ENCODE peak calls at places on chromosomes 16 and 17, in five cellular contexts. L, P, N, J and I are unnamed samples.

GRCh38 chr16:84279871-84280270 is 14.8 kb upstream of the WFDC1 start:
- DNase-seq in L (no peak), P (no peak), J (no peak), N (no peak), I (no peak)

GRCh38 chr17:70144260-70144846 is 25.0 kb upstream of the KCNJ2 start:
- DNase-seq in P (peak; percentile 54), J (peak; percentile 30), N (no peak), L (no peak), I (no peak)

GRCh38 chr16:3578121-3578520 is 918 bp upstream of the NLRC3 start:
- DNase-seq in J (no peak), N (no peak), L (no peak), P (no peak), I (no peak)

GRCh38 chr16:55815320-55815719 is 17.6 kb downstream of the CES1 start:
- DNase-seq in L (no peak), P (no peak), J (no peak), N (no peak), I (no peak)

GRCh38 chr16:57918994-57919393 is 51.9 kb downstream of the CNGB1 start:
- DNase-seq in J (no peak), N (no peak), L (no peak), P (no peak), I (no peak)

GRCh38 chr17:72952220-72952619 is 140.3 kb downstream of the SLC39A11 start:
- DNase-seq in N (no peak), J (no peak), P (no peak), L (no peak), I (no peak)

GRCh38 chr17:47807421-47807820 is 14.2 kb downstream of the OSBPL7 start:
- DNase-seq in J (no peak), N (no peak), L (no peak), P (no peak), I (no peak)

GRCh38 chr16:10172848-10173655 is 9.2 kb downstream of the GRIN2A start:
- DNase-seq in N (no peak), P (no peak), L (no peak), J (no peak), I (no peak)

GRCh38 chr16:87371261-87371866 is 12.2 kb downstream of the FBXO31 start:
- DNase-seq in L (no peak), N (no peak), P (no peak), J (no peak), I (no peak)

GRCh38 chr17:67080804-67081203 is 36.5 kb downstream of the CACNG1 start:
- DNase-seq in J (no peak), N (no peak), L (no peak), P (no peak), I (no peak)

GRCh38 chr16:14364386-14365199 is 265.5 kb downstream of the PARN start:
- DNase-seq in L (no peak), J (no peak), N (no peak), P (peak; percentile 89), I (no peak)

GRCh38 chr16:82016268-82016667 is 5.0 kb upstream of the SDR42E1 start:
- DNase-seq in N (no peak), P (peak; percentile 14), L (no peak), J (no peak), I (no peak)

GRCh38 chr16:88922114-88922825 is 54.7 kb downstream of the CBFA2T3 start:
- DNase-seq in L (peak; percentile 76), P (peak; percentile 39), N (peak; percentile 72), J (no peak), I (no peak)

GRCh38 chr17:48892940-48893645 is 506 bp downstream of the ATP5MC1 start:
- DNase-seq in L (no peak), N (no peak), J (peak; percentile 19), P (no peak), I (no peak)

GRCh38 chr17:59462385-59462784 is 103.0 kb upstream of the DHX40 start:
- DNase-seq in J (no peak), L (no peak), N (no peak), P (no peak), I (no peak)

GRCh38 chr17:49110504-49110903 is 22.1 kb upstream of the B4GALNT2 start:
- DNase-seq in J (no peak), L (no peak), N (no peak), P (peak; percentile 29), I (no peak)

GRCh38 chr16:56423584-56424403 is 1.6 kb downstream of the AMFR start:
- DNase-seq in L (no peak), N (no peak), P (no peak), J (no peak), I (peak; percentile 36)

GRCh38 chr16:85851034-85851780 is 47.8 kb upstream of the IRF8 start:
- DNase-seq in N (no peak), P (no peak), J (no peak), L (no peak), I (no peak)

GRCh38 chr17:61656721-61657217 is 65.8 kb upstream of the NACA2 start:
- DNase-seq in L (no peak), P (peak; percentile 17), N (no peak), J (no peak), I (no peak)

GRCh38 chr16:57091200-57091989 is 988 bp upstream of the CPNE2 start:
- DNase-seq in P (peak; percentile 53), L (peak; percentile 63), J (peak; percentile 54), N (peak; percentile 62), I (no peak)

GRCh38 chr17:9258115-9259020 is 237.1 kb downstream of the NTN1 start:
- DNase-seq in J (no peak), N (no peak), P (no peak), L (no peak), I (no peak)

GRCh38 chr16:24610421-24610765 is 71.0 kb downstream of the RBBP6 start:
- DNase-seq in L (no peak), J (peak; percentile 44), P (peak; percentile 1), N (no peak), I (no peak)

GRCh38 chr17:41863074-41863843 is 2.0 kb downstream of the KLHL11 start:
- DNase-seq in P (no peak), J (no peak), N (no peak), L (no peak), I (peak; percentile 23)

GRCh38 chr16:3413730-3414379 is 12.8 kb downstream of the ZNF174 start:
- DNase-seq in N (no peak), L (no peak), P (no peak), J (no peak), I (no peak)

GRCh38 chr17:58587713-58588117 is 73.3 kb upstream of the MTMR4 start:
- DNase-seq in P (peak; percentile 27), L (peak; percentile 29), N (peak; percentile 65), J (peak; percentile 71), I (peak; percentile 16)

GRCh38 chr16:16905850-16906249 is 526.9 kb downstream of the NPIPA7 start:
- DNase-seq in J (no peak), N (no peak), P (no peak), L (no peak), I (no peak)

GRCh38 chr17:62051053-62051452 is 14.0 kb downstream of the MED13 start:
- DNase-seq in L (no peak), N (no peak), P (no peak), J (no peak), I (no peak)

GRCh38 chr16:23835390-23836077 is at the start of gene PRKCB:
- DNase-seq in N (peak; percentile 91), P (peak; percentile 14), J (peak; percentile 92), L (peak; percentile 74), I (peak; percentile 94)

GRCh38 chr16:67155305-67156145 is 4.2 kb downstream of the TRADD start:
- DNase-seq in J (peak; percentile 90), N (peak; percentile 88), P (peak; percentile 71), L (peak; percentile 55), I (peak; percentile 79)

GRCh38 chr16:77290451-77291110 is 91.4 kb downstream of the SYCE1L start:
- DNase-seq in L (no peak), J (no peak), N (no peak), P (peak; percentile 59), I (no peak)

GRCh38 chr17:350706-351435 is 1.7 kb downstream of the RPH3AL start:
- DNase-seq in L (peak; percentile 80), P (no peak), N (peak; percentile 83), J (no peak), I (no peak)

DNA sequence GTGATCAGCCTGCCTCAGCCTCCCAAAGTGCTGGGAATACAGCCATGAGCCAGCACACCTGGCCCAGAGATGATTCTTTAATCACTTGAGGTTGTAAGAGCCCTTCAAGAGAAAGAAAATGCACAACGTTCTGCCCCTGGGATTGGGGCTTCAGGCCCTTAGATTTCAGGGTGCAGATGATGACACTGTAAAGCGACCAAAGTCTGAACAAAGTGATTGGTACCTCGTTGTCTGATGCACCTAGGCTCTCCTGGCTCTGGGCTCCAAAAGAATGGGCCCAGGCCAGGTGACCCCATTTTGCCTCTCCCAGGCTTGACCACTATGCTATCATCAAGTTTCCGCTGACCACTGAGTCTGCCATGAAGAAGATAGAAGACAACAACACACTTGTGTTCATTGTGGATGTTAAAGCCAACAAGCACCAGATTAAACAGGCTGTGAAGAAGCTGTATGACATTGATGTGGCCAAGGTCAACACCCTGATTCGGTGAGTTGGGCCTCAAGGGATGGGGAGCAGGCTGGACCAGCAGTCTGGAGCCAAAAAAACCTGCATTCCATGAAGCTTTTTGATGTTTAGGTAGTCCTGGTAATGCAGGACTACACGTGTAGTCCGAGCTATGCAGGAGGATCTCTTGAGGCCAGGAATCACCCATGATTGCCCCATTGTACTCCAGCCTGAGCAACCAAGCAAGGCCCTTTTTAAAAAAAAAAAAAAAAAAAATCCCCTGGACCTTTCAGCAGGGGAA is 2.8 kb downstream of the RPL23A start:
- DNase-seq in L (no peak), J (no peak), P (no peak), N (no peak), I (no peak)
- H3K4me3 ChIP-seq in L (no peak overlapping the region), J (no peak overlapping the region), P (no peak overlapping the region), N (no peak overlapping the region), I (no peak overlapping the region)

GRCh38 chr17:64658931-64659330 is 3.2 kb downstream of the SMURF2 start:
- DNase-seq in N (no peak), P (peak; percentile 90), J (no peak), L (no peak), I (no peak)
- H3K4me1 ChIP-seq in N (no peaks in the 10 kb centered on the region), P (peaks cover 10% of the 10 kb centered on the region), J (peaks cover 8% of the 10 kb centered on the region), L (peaks cover 9% of the 10 kb centered on the region), I (peaks cover 13% of the 10 kb centered on the region)

DNA sequence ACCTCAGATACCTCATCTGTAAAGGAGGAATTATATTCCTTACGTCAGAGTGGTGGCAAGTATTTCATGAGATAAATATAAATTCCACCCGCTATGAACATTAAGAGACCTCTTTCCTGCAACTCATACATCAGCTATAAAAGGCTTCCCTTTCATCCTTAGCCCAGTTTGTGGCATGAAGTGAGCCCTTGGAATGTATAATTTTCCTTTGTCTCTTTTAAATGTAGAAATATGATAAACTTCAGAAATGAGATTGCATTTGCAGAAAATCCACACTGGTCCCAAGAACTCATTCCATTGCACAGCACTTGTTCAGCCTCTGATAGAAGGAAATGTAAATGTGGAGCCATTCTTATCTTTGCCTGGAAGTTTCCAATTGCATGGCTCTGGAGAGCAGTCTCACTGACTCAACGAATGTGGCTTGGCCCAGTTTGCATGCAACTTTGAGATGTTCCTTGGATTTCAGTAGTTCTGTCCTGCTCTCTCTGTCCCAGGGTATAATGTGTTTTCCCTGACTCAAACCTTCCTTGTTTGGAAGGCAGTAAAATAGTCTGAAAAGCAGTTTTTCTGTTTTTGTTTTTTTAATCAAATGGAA is 746.4 kb downstream of the CDH11 start:
- DNase-seq in L (no peak), J (no peak), P (peak; percentile 29), N (no peak), I (no peak)
- H3K4me3 ChIP-seq in L (no peak overlapping the region), J (no peak overlapping the region), P (no peak overlapping the region), N (no peak overlapping the region), I (no peak overlapping the region)

DNA sequence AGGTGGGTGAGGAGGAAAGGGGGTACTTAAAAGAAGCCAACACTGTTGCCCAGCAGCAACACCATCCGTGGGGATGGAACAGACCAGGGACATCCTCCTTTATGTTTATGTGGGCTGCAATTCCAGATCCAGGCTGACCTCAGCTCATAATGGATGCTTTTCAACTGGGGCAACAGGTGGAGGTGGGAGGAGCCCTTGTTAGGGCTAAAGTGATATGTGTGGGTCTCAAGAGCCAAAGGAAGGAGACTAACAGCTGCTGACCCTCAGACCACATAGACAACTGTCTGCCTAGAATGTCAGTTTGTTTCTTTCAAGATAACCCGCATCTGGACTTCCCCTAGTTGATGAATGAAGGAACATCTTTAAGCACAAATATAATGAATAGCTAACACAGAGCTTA is 2.0 kb upstream of the INPP5K start:
- DNase-seq in L (no peak), P (no peak), J (no peak), N (no peak), I (no peak)
- H3K4me1 ChIP-seq in L (peaks cover 12% of the 10 kb centered on the region), P (peaks cover 3% of the 10 kb centered on the region), J (peaks cover 4% of the 10 kb centered on the region), N (peaks cover 11% of the 10 kb centered on the region), I (peaks cover 14% of the 10 kb centered on the region)